ENCODE peak calls at places on chromosomes 12 and 14, in seven cellular contexts. O is foreskin fibroblast, S is breast epithelium, V is lower leg skin, T is mammary epithelial cell, K is ovary, Y is fibroblast of lung. A is an unnamed sample.

GRCh38 chr14:33806905-33807304 is 144.0 kb downstream of the EGLN3 start:
- DNase-seq in O (no peak), S (no peak), V (no peak), T (no peak), K (no peak), Y (no peak), A (no peak)

GRCh38 chr12:120762093-120762492 is 36.5 kb downstream of the ACADS start:
- DNase-seq in O (no peak), S (no peak), V (no peak), T (no peak), K (no peak), Y (no peak), A (no peak)

GRCh38 chr14:52051861-52052260 is 17.0 kb downstream of the NID2 start:
- DNase-seq in O (peak; percentile 65), S (no peak), V (no peak), T (no peak), K (no peak), Y (peak; percentile 61), A (no peak)

GRCh38 chr14:101186544-101186943 is 283.0 kb upstream of the RTL1 start:
- DNase-seq in O (no peak), S (peak; percentile 15), V (no peak), T (no peak), K (no peak), Y (no peak), A (no peak)

GRCh38 chr12:92987846-92988621 is 58.9 kb upstream of the EEA1 start:
- DNase-seq in O (no peak), S (no peak), V (no peak), T (no peak), K (peak; percentile 38), Y (no peak), A (no peak)

GRCh38 chr14:100538566-100539318 is 48.5 kb downstream of the BEGAIN start:
- DNase-seq in O (no peak), S (peak; percentile 48), V (no peak), T (no peak), K (peak; percentile 17), Y (no peak), A (no peak)

GRCh38 chr12:54159140-54159539 is 29.6 kb downstream of the SMUG1 start:
- DNase-seq in O (no peak), S (no peak), V (no peak), T (peak; percentile 17), K (no peak), Y (no peak), A (no peak)

GRCh38 chr14:75399819-75400678 is 27.8 kb upstream of the JDP2 start:
- DNase-seq in O (peak; percentile 76), S (peak; percentile 97), V (peak; percentile 94), T (peak; percentile 86), K (peak; percentile 67), Y (peak; percentile 46), A (no peak)

GRCh38 chr12:22481557-22482104 is 62.7 kb downstream of the C2CD5 start:
- DNase-seq in O (no peak), S (no peak), V (no peak), T (no peak), K (no peak), Y (no peak), A (no peak)

GRCh38 chr14:65277027-65277426 is 135.5 kb upstream of the FUT8 start:
- DNase-seq in O (peak; percentile 78), S (no peak), V (no peak), T (peak; percentile 73), K (no peak), Y (peak; percentile 11), A (no peak)

GRCh38 chr12:75641031-75641780 is 129.8 kb upstream of the KRR1 start:
- DNase-seq in O (peak; percentile 66), S (no peak), V (no peak), T (peak; percentile 93), K (no peak), Y (peak; percentile 50), A (peak; percentile 88)

GRCh38 chr14:99628832-99629618 is 15.9 kb upstream of the HHIPL1 start:
- DNase-seq in O (peak; percentile 87), S (peak; percentile 86), V (peak; percentile 59), T (peak; percentile 51), K (peak; percentile 77), Y (peak; percentile 68), A (no peak)

GRCh38 chr14:89011327-89011726 is 186.9 kb downstream of the TTC8 start:
- DNase-seq in O (no peak), S (no peak), V (no peak), T (no peak), K (no peak), Y (no peak), A (no peak)

GRCh38 chr12:34292736-34293625 is 270.7 kb downstream of the ALG10 start:
- DNase-seq in O (no peak), S (no peak), V (no peak), T (no peak), K (peak; percentile 8), Y (no peak), A (no peak)

GRCh38 chr14:106875503-106875902 is 1349.1 kb downstream of the TMEM121 start:
- DNase-seq in O (no peak), S (no peak), V (no peak), T (no peak), K (peak; percentile 76), Y (no peak), A (no peak)

GRCh38 chr14:96938946-96939345 is 141.8 kb downstream of the VRK1 start:
- DNase-seq in O (no peak), S (no peak), V (no peak), T (no peak), K (no peak), Y (no peak), A (no peak)

GRCh38 chr14:75430106-75430505 is 2.3 kb downstream of the JDP2 start:
- DNase-seq in O (peak; percentile 71), S (no peak), V (no peak), T (no peak), K (peak; percentile 56), Y (peak; percentile 72), A (no peak)

GRCh38 chr12:57983858-57984505 is 42.6 kb downstream of the ATP23 start:
- DNase-seq in O (peak; percentile 12), S (no peak), V (no peak), T (no peak), K (no peak), Y (no peak), A (no peak)

GRCh38 chr12:121894633-121895032 is 6.0 kb downstream of the PSMD9 start:
- DNase-seq in O (peak; percentile 64), S (no peak), V (no peak), T (no peak), K (peak; percentile 47), Y (peak; percentile 47), A (no peak)

GRCh38 chr12:118126119-118126757 is 9.7 kb upstream of the PEBP1 start:
- DNase-seq in O (no peak), S (peak; percentile 81), V (no peak), T (no peak), K (peak; percentile 60), Y (no peak), A (no peak)

DNA sequence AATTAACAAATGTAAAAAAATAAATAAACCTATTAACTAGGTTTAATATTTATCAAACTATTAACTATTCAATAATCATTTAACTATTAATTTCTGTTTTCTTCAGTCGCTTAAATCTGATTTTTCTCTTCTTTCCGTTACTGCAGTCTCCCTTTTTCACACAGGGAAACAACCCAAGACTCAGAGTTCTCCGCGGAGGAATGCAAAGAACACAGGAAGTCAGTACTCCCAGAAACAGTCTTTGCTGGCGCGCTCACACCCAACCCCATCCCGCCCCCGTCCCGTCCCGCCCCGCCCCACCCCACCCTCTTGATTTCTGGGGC is 355 bp upstream of the METTL17 start:
- DNase-seq in O (no peak), S (no peak), V (no peak), T (no peak), K (no peak), Y (no peak), A (no peak)
- H3K4me3 ChIP-seq in O (peak overlapping the region; percentile 96), S (peak overlapping the region; percentile 76), V (no peak overlapping the region), T (peak overlapping the region; percentile 31), K (peak overlapping the region; percentile 91), Y (peak overlapping the region; percentile 12), A (peak overlapping the region; percentile 74)

DNA sequence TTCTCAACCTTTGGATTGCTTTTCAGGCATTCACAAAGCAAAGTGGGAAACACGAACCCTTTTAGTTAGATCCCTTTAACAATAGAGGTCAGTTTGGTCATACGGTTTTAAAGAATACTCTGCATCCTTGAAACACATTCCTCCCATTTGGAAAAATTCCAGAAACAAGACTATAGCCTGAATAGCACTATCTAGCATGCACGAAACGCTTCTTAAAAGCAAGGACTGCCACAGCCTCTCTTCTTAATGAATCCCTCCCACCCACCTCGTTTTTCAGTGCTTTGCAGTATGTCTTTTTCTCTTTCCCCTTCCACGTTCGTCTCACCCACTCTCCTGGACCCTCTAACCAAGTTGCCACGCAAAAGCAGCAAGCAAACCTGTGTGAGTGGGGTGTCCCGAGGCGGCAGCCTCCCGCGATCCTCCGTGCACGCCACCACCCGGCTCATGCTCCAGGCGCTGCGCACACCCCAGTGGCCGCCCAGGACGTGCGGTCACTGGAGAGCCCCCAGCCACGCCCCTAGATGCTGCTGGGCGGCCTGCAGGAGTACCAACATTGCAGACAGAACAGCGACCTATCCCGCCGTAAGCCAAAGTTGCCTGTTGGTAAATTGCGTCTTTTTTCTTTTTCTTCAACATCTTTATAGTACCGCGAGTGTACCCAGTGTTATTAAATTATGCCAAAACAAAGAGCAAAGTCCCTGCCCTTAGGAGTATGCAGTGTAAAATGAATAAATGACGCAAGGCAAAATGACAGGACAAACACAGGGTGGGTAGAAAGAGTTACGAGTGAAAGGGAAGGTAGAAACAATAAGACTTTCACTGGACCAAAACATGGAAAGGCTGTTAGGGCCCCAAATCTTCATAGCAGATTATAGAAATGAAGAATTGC is at the start of gene SLC38A4:
- DNase-seq in O (peak; percentile 72), S (no peak), V (no peak), T (no peak), K (no peak), Y (peak; percentile 39), A (peak; percentile 21)
- TF ChIP-seq CTCF in O (peak; percentile 5), S (no peak), V (peak; percentile 30), T (peak; percentile 11), K (no peak), Y (no peak), A (peak; percentile 9)

DNA sequence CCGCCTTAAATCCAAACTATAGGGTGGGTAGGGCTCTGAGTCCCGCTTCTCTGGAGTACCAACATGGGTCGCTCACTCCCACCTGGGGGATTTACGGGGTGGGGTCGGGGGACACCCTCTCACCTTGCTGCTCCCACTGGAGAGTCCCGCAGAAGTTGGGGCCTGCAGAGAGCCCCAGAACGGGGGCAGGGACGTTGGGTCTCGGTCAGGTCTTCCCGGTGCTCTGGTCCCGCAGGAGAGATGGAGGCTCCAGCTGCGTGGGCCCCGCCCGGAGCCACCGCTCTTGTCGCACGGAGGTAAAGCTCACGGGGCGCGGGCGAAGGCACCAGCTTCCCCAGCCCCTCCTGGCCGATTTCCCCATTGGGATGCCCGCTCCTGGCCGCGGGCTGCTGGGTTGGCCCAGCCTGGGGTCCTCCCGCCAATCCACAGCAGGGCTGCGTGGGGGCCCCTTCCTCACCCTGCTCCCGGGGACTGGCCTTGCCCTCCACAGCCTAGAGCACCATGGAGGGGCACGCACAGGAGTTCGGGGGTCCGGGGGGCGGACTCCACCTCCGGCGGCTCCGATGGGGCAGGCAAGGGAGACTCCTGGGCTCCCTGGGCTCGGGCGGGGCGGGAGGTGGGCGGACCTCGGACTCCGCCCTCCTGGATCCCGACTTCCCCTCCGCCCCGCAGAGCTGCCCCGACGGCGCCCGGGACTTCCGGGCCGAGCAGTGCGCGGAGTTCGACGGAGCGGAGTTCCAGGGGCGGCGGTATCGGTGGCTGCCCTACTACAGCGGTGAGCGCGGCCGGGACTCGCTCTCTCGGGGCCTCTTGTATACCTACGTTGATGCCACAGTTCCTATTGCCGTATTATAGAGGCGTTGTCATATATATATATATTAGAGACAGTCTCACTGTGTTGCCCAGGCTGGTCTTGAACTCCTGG is 8.4 kb downstream of the PAPLN start:
- DNase-seq in O (peak; percentile 85), S (no peak), V (no peak), T (peak; percentile 57), K (no peak), Y (no peak), A (no peak)
- H3K4me3 ChIP-seq in O (peak overlapping the region; percentile 61), S (peak overlapping the region; percentile 81), V (peak overlapping the region; percentile 26), T (peak overlapping the region; percentile 79), K (peak overlapping the region; percentile 35), Y (peak overlapping the region; percentile 0), A (peak overlapping the region; percentile 42)

GRCh38 chr14:70724061-70724596 is 82.4 kb downstream of the TTC9 start:
- DNase-seq in O (no peak), S (no peak), V (no peak), T (no peak), K (no peak), Y (no peak), A (no peak)
- TF ChIP-seq CTCF in O (no peak), S (no peak), V (no peak), T (no peak), K (no peak), Y (no peak), A (no peak)

A was measured in HFF-Myc.